ENCODE peak calls at places on chromosome 9, in six cellular contexts. One of them, this sample, is unnamed.

GRCh38 chr9:37944671-37945481 is 40.9 kb upstream of the SLC25A51 start:
- DNase-seq in DMS 273 treated with DMSO at 0.1 percent for 48 hours: no peak
- DNase-seq in HepG2: no peak
- DNase-seq in T47D: peak
- DNase-seq in AG20443: no peak
- DNase-seq in RWPE2: no peak
- DNase-seq in this sample: peak

GRCh38 chr9:136108648-136109266 is 9.9 kb downstream of the TMEM250 start:
- DNase-seq in AG20443: no peak
- DNase-seq in RWPE2: no peak
- DNase-seq in HepG2: no peak
- DNase-seq in T47D: no peak
- DNase-seq in DMS 273 treated with DMSO at 0.1 percent for 48 hours: no peak
- DNase-seq in this sample: no peak

GRCh38 chr9:3528466-3528865 is 2.7 kb upstream of the RFX3 start:
- DNase-seq in HepG2: no peak
- DNase-seq in T47D: no peak
- DNase-seq in DMS 273 treated with DMSO at 0.1 percent for 48 hours: no peak
- DNase-seq in RWPE2: no peak
- DNase-seq in AG20443: no peak
- DNase-seq in this sample: no peak

GRCh38 chr9:77176686-77177142 is 620 bp upstream of the VPS13A start:
- DNase-seq in DMS 273 treated with DMSO at 0.1 percent for 48 hours: no peak
- DNase-seq in HepG2: no peak
- DNase-seq in AG20443: no peak
- DNase-seq in RWPE2: no peak
- DNase-seq in T47D: no peak
- DNase-seq in this sample: no peak

GRCh38 chr9:94672811-94673487 is 33.6 kb upstream of the FBP1 start:
- DNase-seq in RWPE2: no peak
- DNase-seq in AG20443: peak
- DNase-seq in T47D: no peak
- DNase-seq in DMS 273 treated with DMSO at 0.1 percent for 48 hours: peak
- DNase-seq in HepG2: no peak
- DNase-seq in this sample: peak

GRCh38 chr9:120951960-120952630 is 25.5 kb upstream of the TRAF1 start:
- DNase-seq in DMS 273 treated with DMSO at 0.1 percent for 48 hours: no peak
- DNase-seq in RWPE2: no peak
- DNase-seq in AG20443: no peak
- DNase-seq in HepG2: no peak
- DNase-seq in T47D: no peak
- DNase-seq in this sample: no peak

GRCh38 chr9:75812139-75812538 is 78.3 kb upstream of the PCSK5 start:
- DNase-seq in AG20443: no peak
- DNase-seq in RWPE2: no peak
- DNase-seq in DMS 273 treated with DMSO at 0.1 percent for 48 hours: no peak
- DNase-seq in HepG2: no peak
- DNase-seq in T47D: no peak
- DNase-seq in this sample: no peak

GRCh38 chr9:97802276-97802675 is 50.8 kb upstream of the FOXE1 start:
- DNase-seq in HepG2: peak
- DNase-seq in T47D: no peak
- DNase-seq in AG20443: peak
- DNase-seq in RWPE2: peak
- DNase-seq in DMS 273 treated with DMSO at 0.1 percent for 48 hours: no peak
- DNase-seq in this sample: peak

GRCh38 chr9:34047864-34048729 is 590 bp downstream of the UBAP2 start:
- DNase-seq in T47D: peak
- DNase-seq in AG20443: peak
- DNase-seq in HepG2: peak
- DNase-seq in DMS 273 treated with DMSO at 0.1 percent for 48 hours: peak
- DNase-seq in RWPE2: peak
- DNase-seq in this sample: peak

GRCh38 chr9:78366827-78367226 is 69.9 kb downstream of the PSAT1 start:
- DNase-seq in DMS 273 treated with DMSO at 0.1 percent for 48 hours: no peak
- DNase-seq in HepG2: no peak
- DNase-seq in RWPE2: no peak
- DNase-seq in AG20443: no peak
- DNase-seq in T47D: no peak
- DNase-seq in this sample: no peak

GRCh38 chr9:131238402-131239021 is 37.8 kb downstream of the FAM78A start:
- DNase-seq in DMS 273 treated with DMSO at 0.1 percent for 48 hours: no peak
- DNase-seq in RWPE2: peak
- DNase-seq in AG20443: no peak
- DNase-seq in HepG2: no peak
- DNase-seq in T47D: no peak
- DNase-seq in this sample: no peak

GRCh38 chr9:17509698-17510097 is 69.2 kb upstream of the SH3GL2 start:
- DNase-seq in DMS 273 treated with DMSO at 0.1 percent for 48 hours: no peak
- DNase-seq in HepG2: no peak
- DNase-seq in AG20443: peak
- DNase-seq in RWPE2: no peak
- DNase-seq in T47D: no peak
- DNase-seq in this sample: no peak

GRCh38 chr9:18173923-18174322 is 300.0 kb upstream of the ADAMTSL1 start:
- DNase-seq in DMS 273 treated with DMSO at 0.1 percent for 48 hours: no peak
- DNase-seq in HepG2: no peak
- DNase-seq in T47D: no peak
- DNase-seq in RWPE2: no peak
- DNase-seq in AG20443: no peak
- DNase-seq in this sample: no peak

This sample was measured in MCF 10A.